ENCODE peak calls at places on chromosomes 6 and 20, in seven cellular contexts. N is body of pancreas, G is fibroblast of villous mesenchyme, B is fibroblast of lung, Q is pancreas, R is HepG2, F is uterus. K is an unnamed sample.
A peak's percentile ranks its signal among the peaks of the same experiment; 100 is the strongest.

GRCh38 chr20:58382096-58382495 is 6.9 kb upstream of the VAPB start:
- DNase-seq in Q (no peak), B (no peak), R (no peak), F (no peak), N (no peak), G (no peak), K (no peak)

GRCh38 chr6:77264970-77265369 is 198.3 kb downstream of the HTR1B start:
- DNase-seq in F (no peak), N (no peak), R (no peak), Q (no peak), B (no peak), G (no peak), K (no peak)

GRCh38 chr6:10545482-10545881 is 24.3 kb downstream of the GCNT2 start:
- DNase-seq in R (no peak), F (no peak), G (no peak), Q (no peak), B (no peak), N (no peak), K (no peak)

GRCh38 chr20:62590301-62591121 is 51.8 kb upstream of the SLCO4A1 start:
- DNase-seq in Q (no peak), B (peak; percentile 69), G (no peak), F (peak; percentile 58), N (no peak), R (no peak), K (no peak)

GRCh38 chr6:15606347-15606746 is 56.5 kb downstream of the DTNBP1 start:
- DNase-seq in G (no peak), Q (no peak), N (no peak), F (no peak), B (no peak), R (no peak), K (no peak)

GRCh38 chr20:48783533-48784272 is 44.1 kb downstream of the PREX1 start:
- DNase-seq in F (no peak), G (peak; percentile 32), N (no peak), R (no peak), Q (no peak), B (peak; percentile 51), K (no peak)

GRCh38 chr6:5390177-5390576 is 128.9 kb downstream of the FARS2 start:
- DNase-seq in R (no peak), Q (no peak), N (no peak), B (no peak), G (no peak), F (no peak), K (no peak)

GRCh38 chr6:125151715-125152114 is 1.9 kb upstream of the TPD52L1 start:
- DNase-seq in R (no peak), B (no peak), Q (no peak), F (no peak), N (no peak), G (no peak), K (no peak)

GRCh38 chr6:71190809-71191208 is 97.8 kb upstream of the OGFRL1 start:
- DNase-seq in F (no peak), Q (no peak), B (peak; percentile 66), N (no peak), R (peak; percentile 11), G (peak; percentile 58), K (no peak)
- TF ChIP-seq CTCF in F (peak; percentile 3), Q (peak; percentile 8), B (peak; percentile 26), N (no peak), R (no peak), G (peak; percentile 41), K (peak; percentile 36)

GRCh38 chr20:37657924-37658800 is 35.7 kb upstream of the CTNNBL1 start:
- DNase-seq in F (no peak), B (no peak), Q (no peak), G (no peak), N (no peak), R (no peak), K (no peak)

GRCh38 chr20:37661536-37661935 is 32.3 kb upstream of the CTNNBL1 start:
- DNase-seq in F (no peak), N (no peak), G (no peak), Q (no peak), R (no peak), B (no peak), K (no peak)

GRCh38 chr20:37662261-37662660 is 31.6 kb upstream of the CTNNBL1 start:
- DNase-seq in R (no peak), G (no peak), Q (no peak), N (no peak), F (no peak), B (no peak), K (no peak)

GRCh38 chr20:37651932-37652331 is 41.9 kb upstream of the CTNNBL1 start:
- DNase-seq in F (no peak), B (peak; percentile 12), R (peak; percentile 51), N (peak; percentile 52), G (peak; percentile 23), Q (peak; percentile 19), K (peak; percentile 71)

DNA sequence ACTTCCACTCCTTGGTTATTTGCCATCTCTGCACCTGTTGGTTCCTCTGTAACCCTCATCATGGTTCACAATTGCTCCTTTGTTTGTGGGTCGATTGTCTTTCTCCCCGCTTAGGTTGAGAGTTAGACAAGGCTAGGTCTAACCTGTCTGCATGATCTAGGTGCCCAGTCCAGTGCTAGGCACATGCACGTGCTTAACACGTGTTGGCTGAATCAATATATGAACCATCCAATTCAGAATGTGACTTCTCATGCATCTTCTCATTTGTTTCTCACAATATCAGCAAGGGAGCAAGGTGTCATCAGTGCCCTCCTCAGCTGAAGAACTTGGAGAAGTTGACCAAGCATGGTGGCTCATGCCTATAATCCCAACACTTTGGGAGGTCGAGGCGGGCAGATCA is 36.9 kb upstream of the CTNNBL1 start:
- DNase-seq in N (no peak), R (no peak), Q (no peak), G (no peak), F (no peak), B (no peak), K (no peak)
- H3K4me3 ChIP-seq in N (no peak overlapping the region), R (no peak overlapping the region), Q (no peak overlapping the region), G (no peak overlapping the region), F (no peak overlapping the region), B (no peak overlapping the region), K (no peak overlapping the region)

GRCh38 chr6:52167272-52167671 is 18.9 kb upstream of the IL17A start:
- DNase-seq in R (no peak), B (no peak), N (no peak), F (no peak), Q (no peak), G (no peak), K (no peak)

GRCh38 chr6:52161689-52162438 is 24.3 kb upstream of the IL17A start:
- DNase-seq in G (no peak), F (no peak), Q (no peak), B (no peak), R (no peak), N (no peak), K (no peak)

GRCh38 chr6:52164319-52165094 is 21.7 kb upstream of the IL17A start:
- DNase-seq in N (no peak), B (no peak), R (no peak), Q (no peak), G (no peak), F (no peak), K (no peak)

GRCh38 chr6:52160468-52161104 is 25.6 kb upstream of the IL17A start:
- DNase-seq in Q (no peak), N (no peak), F (no peak), B (no peak), G (no peak), R (no peak), K (no peak)

DNA sequence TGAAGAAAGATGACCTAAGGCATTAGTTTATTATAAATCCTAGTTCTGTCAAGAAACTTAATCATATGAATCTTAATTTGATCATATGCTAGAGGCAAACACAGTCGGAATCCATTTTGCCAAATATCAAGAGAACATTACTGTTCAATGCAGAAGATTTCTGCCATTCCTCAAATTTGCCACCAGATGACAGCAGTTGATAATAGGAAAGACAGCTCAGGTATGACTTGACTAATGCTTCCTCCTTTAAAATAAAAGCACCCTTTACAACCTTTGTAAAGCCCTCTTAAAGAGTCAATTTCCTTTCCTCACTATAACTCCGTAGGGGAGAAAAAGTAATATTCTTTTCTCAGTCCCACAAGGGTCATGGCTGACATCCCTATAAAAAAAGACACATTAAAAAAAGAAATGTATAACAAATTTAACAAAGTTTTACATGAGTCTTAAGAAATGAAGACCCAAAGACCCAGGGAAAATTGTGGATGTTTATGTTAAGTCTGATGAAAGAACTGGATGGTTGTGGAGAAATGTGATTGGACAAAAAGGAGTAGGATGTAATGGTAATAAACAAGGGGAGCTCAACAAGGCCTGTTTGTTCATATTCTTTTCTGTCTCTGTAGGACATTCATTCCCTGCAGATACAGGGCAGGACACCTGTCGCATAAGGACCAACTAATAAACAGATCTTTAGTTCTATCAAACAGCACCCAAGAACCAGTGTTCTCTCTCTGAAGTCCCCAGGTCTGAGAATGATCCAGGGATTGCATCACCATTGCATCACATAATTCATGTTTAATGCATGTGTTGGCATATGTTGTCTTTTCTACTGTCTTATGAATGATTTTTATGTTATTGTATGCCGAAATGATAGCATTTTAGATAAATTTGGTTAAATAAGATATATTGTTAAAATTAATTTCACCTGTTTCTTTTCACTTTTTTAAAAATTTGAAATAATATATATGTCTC is 23.0 kb upstream of the IL17A start:
- DNase-seq in F (no peak), Q (no peak), B (peak; percentile 40), G (peak; percentile 25), N (no peak), R (peak; percentile 53), K (no peak)
- TF ChIP-seq CTCF in F (peak; percentile 18), Q (peak; percentile 34), B (peak; percentile 56), G (peak; percentile 61), N (no peak), R (peak; percentile 85), K (peak; percentile 64)

GRCh38 chr20:53581444-53582311 is 12.0 kb downstream of the ZNF217 start:
- DNase-seq in B (no peak), F (no peak), N (no peak), G (no peak), R (no peak), Q (peak; percentile 14), K (no peak)

GRCh38 chr20:53578492-53579222 is 15.0 kb downstream of the ZNF217 start:
- DNase-seq in N (peak; percentile 86), B (peak; percentile 95), F (peak; percentile 82), Q (peak; percentile 57), G (peak; percentile 94), R (peak; percentile 94), K (peak; percentile 69)

GRCh38 chr20:53579266-53579580 is 14.4 kb downstream of the ZNF217 start:
- DNase-seq in R (no peak), G (no peak), B (no peak), Q (no peak), N (peak; percentile 33), F (peak; percentile 46), K (no peak)

GRCh38 chr20:53580376-53581111 is 13.1 kb downstream of the ZNF217 start:
- DNase-seq in Q (peak; percentile 13), G (no peak), B (no peak), N (no peak), R (no peak), F (no peak), K (no peak)

DNA sequence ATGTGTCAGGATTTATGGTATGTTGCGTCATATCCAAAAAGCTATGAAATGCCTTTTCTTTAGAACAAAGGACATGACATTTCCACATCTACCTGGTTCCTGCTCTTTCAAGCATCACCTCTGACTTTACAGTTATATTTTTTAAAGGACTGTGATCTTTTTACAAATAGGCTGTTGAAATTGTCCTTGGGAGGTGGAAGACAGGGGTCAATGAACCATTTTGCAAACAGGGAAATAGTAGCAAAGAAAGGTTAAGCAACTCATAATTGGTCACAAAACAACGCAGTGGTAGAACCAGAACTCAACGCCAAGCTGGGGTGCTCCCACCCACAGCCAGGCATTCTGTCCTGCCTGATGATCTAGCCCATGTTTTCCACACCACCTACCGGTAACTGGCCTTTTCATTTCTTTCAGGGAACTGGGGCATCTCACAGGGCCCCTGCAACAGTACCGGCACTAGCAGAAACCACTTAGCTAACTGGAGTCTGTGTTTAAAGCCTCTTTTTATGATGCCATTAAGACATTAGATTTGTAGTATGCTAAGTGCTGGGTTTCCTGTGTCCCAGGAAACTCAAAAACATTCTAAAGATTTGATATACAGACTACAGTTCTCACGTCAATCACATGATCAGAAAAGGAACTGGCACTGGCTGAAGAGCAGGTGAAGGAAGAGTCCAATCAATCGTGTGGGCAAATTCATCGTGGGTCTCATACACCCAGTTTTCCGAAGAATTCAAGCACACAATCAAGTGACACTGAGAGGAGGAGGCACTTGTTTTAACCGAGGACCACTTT is 13.9 kb downstream of the ZNF217 start:
- DNase-seq in F (peak; percentile 33), N (peak; percentile 26), R (peak; percentile 99), B (peak; percentile 90), G (peak; percentile 85), Q (peak; percentile 17), K (peak; percentile 24)
- H3K4me3 ChIP-seq in F (no peak overlapping the region), N (no peak overlapping the region), R (peak overlapping the region; percentile 43), B (no peak overlapping the region), G (peak overlapping the region; percentile 24), Q (no peak overlapping the region), K (peak overlapping the region; percentile 2)